ENCODE peak calls at places on chromosomes 7 and 10, in nine cellular contexts. A is neural progenitor cell, X is GM23248, O is PC-3, M is SK-N-SH, T is GM23338, G is hepatocyte, B is MM.1S, I is HCT116. K is an unnamed sample.
A peak's percentile ranks its signal among the peaks of the same experiment; 100 is the strongest.

GRCh38 chr10:23031318-23031717 is 64.1 kb upstream of the MSRB2 start:
- DNase-seq in A (no peak), X (no peak), O (no peak), M (no peak), T (no peak), G (no peak), B (no peak), I (no peak), K (no peak)

GRCh38 chr10:25072786-25073185 is 56.4 kb downstream of the THNSL1 start:
- DNase-seq in A (no peak), X (no peak), O (no peak), M (no peak), T (no peak), G (no peak), B (no peak), I (no peak), K (no peak)

GRCh38 chr10:110805292-110805691 is 66.4 kb upstream of the PDCD4 start:
- DNase-seq in A (no peak), X (no peak), O (no peak), M (no peak), T (no peak), G (no peak), B (peak; percentile 15), I (no peak), K (no peak)

GRCh38 chr7:139974179-139974811 is 88.5 kb downstream of the PARP12 start:
- DNase-seq in A (no peak), X (no peak), O (no peak), M (no peak), T (no peak), G (no peak), B (no peak), I (no peak), K (no peak)

GRCh38 chr10:60573342-60573741 is 183.7 kb upstream of the ANK3 start:
- DNase-seq in A (peak; percentile 21), X (peak; percentile 3), O (no peak), M (no peak), T (no peak), G (no peak), B (peak; percentile 46), I (no peak), K (no peak)

GRCh38 chr10:71797533-71798307 is 24.4 kb upstream of the VSIR start:
- DNase-seq in A (no peak), X (no peak), O (no peak), M (no peak), T (no peak), G (no peak), B (no peak), I (no peak), K (no peak)

GRCh38 chr7:120274899-120275298 is 1.9 kb downstream of the KCND2 start:
- DNase-seq in A (no peak), X (no peak), O (no peak), M (no peak), T (no peak), G (no peak), B (no peak), I (no peak), K (no peak)

GRCh38 chr7:37247881-37248280 is 200.8 kb downstream of the ELMO1 start:
- DNase-seq in A (peak; percentile 24), X (peak; percentile 38), O (peak; percentile 17), M (no peak), T (peak; percentile 82), G (peak; percentile 60), B (no peak), I (no peak), K (no peak)

DNA sequence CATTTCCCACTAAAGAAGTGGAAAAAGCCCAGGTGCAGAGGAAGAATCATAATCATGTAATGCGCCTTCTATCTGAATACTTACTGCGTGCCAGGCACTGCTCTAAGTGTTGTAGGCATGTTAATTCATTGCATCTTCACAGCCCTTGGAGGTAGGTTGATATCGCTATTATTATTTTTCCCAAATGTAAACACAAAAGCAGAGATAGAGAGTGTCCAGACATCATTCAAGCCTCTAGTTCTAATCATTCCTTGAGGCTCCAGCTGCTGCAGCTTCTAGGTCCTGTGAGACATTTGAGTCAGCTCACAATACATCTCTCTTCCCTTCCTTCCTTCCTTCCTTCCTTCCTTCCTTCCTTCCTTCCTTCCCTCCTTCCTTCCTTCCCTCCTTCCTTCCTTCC is 25.0 kb downstream of the GALNTL5 start:
- DNase-seq in A (no peak), X (no peak), O (no peak), M (no peak), T (no peak), G (no peak), B (no peak), I (no peak), K (no peak)
- TF ChIP-seq EZH2phosphoT487 in A (no peak), X (no peak), O (no peak), M (no peak), T (no peak), G (no peak), B (no peak), I (no peak), K (no peak)

DNA sequence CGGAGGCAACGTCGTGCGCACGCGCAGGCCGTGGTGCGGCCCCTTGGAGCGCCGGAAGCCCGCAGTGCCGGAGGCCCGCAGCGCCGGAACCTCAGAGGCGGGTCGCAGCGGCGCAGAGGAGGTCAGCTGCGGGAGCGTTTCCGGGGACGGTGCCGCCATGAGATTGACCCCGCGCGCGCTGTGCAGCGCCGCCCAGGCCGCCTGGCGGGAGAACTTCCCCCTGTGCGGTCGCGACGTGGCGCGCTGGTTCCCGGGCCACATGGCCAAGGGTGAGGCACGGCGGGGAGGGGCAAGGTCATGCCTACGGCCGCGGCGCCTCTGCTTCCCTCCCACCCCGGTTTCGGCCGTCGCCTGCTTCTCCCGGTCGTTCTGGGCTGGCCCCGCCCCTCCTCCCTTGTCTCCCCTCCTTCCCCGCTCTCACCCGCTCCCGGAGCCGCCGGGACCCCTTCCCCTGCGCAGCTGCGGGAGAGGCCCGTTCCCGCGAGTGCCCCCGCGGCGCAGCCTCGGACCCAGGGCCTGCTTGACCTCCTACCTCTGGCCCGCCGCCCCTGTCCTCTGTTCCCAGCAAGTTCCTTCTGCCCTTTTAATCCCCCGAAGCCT is at the start of gene MTG1:
- DNase-seq in A (peak; percentile 99), X (peak; percentile 98), O (peak; percentile 93), M (peak; percentile 91), T (peak; percentile 97), G (peak; percentile 99), B (peak; percentile 95), I (peak; percentile 70), K (peak; percentile 97)
- H2AFZ ChIP-seq in A (peak within 1 kb of the TSS; percentile 38), X (peak within 1 kb of the TSS; percentile 94), O (peak within 1 kb of the TSS; percentile 78), M (peak within 1 kb of the TSS; percentile 80), T (peak within 1 kb of the TSS; percentile 95), G (peak within 1 kb of the TSS; percentile 88), B (peak within 1 kb of the TSS; percentile 63), I (no peak within 1 kb of the TSS), K (peak within 1 kb of the TSS; percentile 34)

GRCh38 chr10:29668628-29669027 is 33.9 kb upstream of the SVIL start:
- DNase-seq in A (no peak), X (peak; percentile 30), O (peak; percentile 77), M (no peak), T (no peak), G (no peak), B (no peak), I (no peak), K (no peak)
- H3K4me2 ChIP-seq in A (no peak overlapping the region), X (no peak overlapping the region), O (peak overlapping the region; percentile 28), M (peak overlapping the region; percentile 5), T (no peak overlapping the region), G (no peak overlapping the region), B (no peak overlapping the region), I (peak overlapping the region; percentile 65), K (no peak overlapping the region)

GRCh38 chr10:905503-905902 is 26.0 kb downstream of the LARP4B start:
- DNase-seq in A (no peak), X (peak; percentile 18), O (no peak), M (no peak), T (no peak), G (no peak), B (no peak), I (no peak), K (no peak)
- TF ChIP-seq EZH2phosphoT487 in A (no peak), X (no peak), O (no peak), M (no peak), T (no peak), G (no peak), B (no peak), I (no peak), K (no peak)

K was measured in OCI-LY7.